ENCODE peak calls at places on chromosomes 12 and 14, in nine cellular contexts. F is A549; L is mucosa of descending colon; T is nephron progenitor cell; B is activated B cell treated with CpG ODN at 0.5 μM for 24 hours; G is CD8-positive, alpha-beta T cell; S is AG10803; D is AG09319; K is right atrium auricular region. Z is an unnamed sample.
A peak's percentile ranks its signal among the peaks of the same experiment; 100 is the strongest.

GRCh38 chr12:64110864-64111263 is 111.2 kb downstream of the KICS2 start:
- DNase-seq in F (no peak), L (no peak), T (no peak), B (no peak), G (no peak), S (no peak), D (no peak), K (no peak), Z (no peak)

GRCh38 chr14:99240512-99241313 is 31.3 kb downstream of the BCL11B start:
- DNase-seq in F (no peak), L (no peak), T (no peak), B (no peak), G (no peak), S (no peak), D (no peak), K (no peak), Z (no peak)

GRCh38 chr12:51832708-51833107 is 15.8 kb downstream of the FIGNL2 start:
- DNase-seq in F (no peak), L (no peak), T (no peak), B (no peak), G (no peak), S (no peak), D (no peak), K (no peak), Z (no peak)

GRCh38 chr12:61654698-61655097 is 605.5 kb upstream of the USP15 start:
- DNase-seq in F (peak; percentile 6), L (no peak), T (no peak), B (no peak), G (no peak), S (peak; percentile 0), D (no peak), K (no peak), Z (no peak)

GRCh38 chr12:118052324-118053070 is 8.5 kb downstream of the WSB2 start:
- DNase-seq in F (peak; percentile 96), L (peak; percentile 77), T (no peak), B (no peak), G (no peak), S (peak; percentile 97), D (peak; percentile 75), K (peak; percentile 91), Z (peak; percentile 97)

GRCh38 chr12:47458273-47458672 is 247.6 kb downstream of the RPAP3 start:
- DNase-seq in F (peak; percentile 39), L (no peak), T (no peak), B (no peak), G (no peak), S (no peak), D (no peak), K (no peak), Z (peak; percentile 46)

GRCh38 chr12:122346054-122346453 is 76.4 kb downstream of the CLIP1 start:
- DNase-seq in F (no peak), L (no peak), T (no peak), B (no peak), G (no peak), S (no peak), D (no peak), K (no peak), Z (no peak)

GRCh38 chr12:2432856-2433255 is 361.9 kb upstream of the FKBP4 start:
- DNase-seq in F (no peak), L (no peak), T (no peak), B (no peak), G (no peak), S (no peak), D (no peak), K (no peak), Z (no peak)

GRCh38 chr14:36450550-36450949 is 69.5 kb downstream of the NKX2-1 start:
- DNase-seq in F (peak; percentile 25), L (no peak), T (no peak), B (no peak), G (no peak), S (no peak), D (no peak), K (no peak), Z (no peak)

GRCh38 chr12:55699471-55700055 is 8.1 kb downstream of the ITGA7 start:
- DNase-seq in F (no peak), L (peak; percentile 15), T (no peak), B (no peak), G (no peak), S (no peak), D (no peak), K (no peak), Z (no peak)

GRCh38 chr12:122880668-122881067 is 15.3 kb downstream of the VPS37B start:
- DNase-seq in F (peak; percentile 74), L (peak; percentile 28), T (peak; percentile 39), B (no peak), G (peak; percentile 48), S (peak; percentile 54), D (no peak), K (no peak), Z (no peak)

GRCh38 chr12:6771091-6771495 is 1.2 kb upstream of the LAG3 start:
- DNase-seq in F (no peak), L (no peak), T (no peak), B (no peak), G (no peak), S (no peak), D (no peak), K (no peak), Z (no peak)

GRCh38 chr12:108305520-108305919 is 33.6 kb downstream of the CMKLR1 start:
- DNase-seq in F (no peak), L (peak; percentile 64), T (no peak), B (no peak), G (no peak), S (peak; percentile 95), D (peak; percentile 75), K (peak; percentile 95), Z (peak; percentile 63)

GRCh38 chr12:111775205-111776193 is 8.8 kb downstream of the ALDH2 start:
- DNase-seq in F (peak; percentile 82), L (peak; percentile 88), T (peak; percentile 26), B (peak; percentile 75), G (no peak), S (no peak), D (peak; percentile 90), K (peak; percentile 94), Z (peak; percentile 26)

GRCh38 chr14:68230941-68231717 is 411.6 kb downstream of the RAD51B start:
- DNase-seq in F (peak; percentile 59), L (no peak), T (no peak), B (no peak), G (no peak), S (peak; percentile 59), D (no peak), K (no peak), Z (no peak)

GRCh38 chr12:49703647-49704137 is 3.5 kb downstream of the FMNL3 start:
- DNase-seq in F (no peak), L (no peak), T (no peak), B (no peak), G (peak; percentile 49), S (peak; percentile 53), D (no peak), K (no peak), Z (no peak)

GRCh38 chr12:102948941-102949352 is 8.5 kb upstream of the ASCL1 start:
- DNase-seq in F (peak; percentile 46), L (peak; percentile 58), T (peak; percentile 85), B (peak; percentile 51), G (peak; percentile 70), S (peak; percentile 24), D (peak; percentile 11), K (no peak), Z (peak; percentile 27)

GRCh38 chr12:132138941-132139871 is 4.9 kb downstream of the DDX51 start:
- DNase-seq in F (no peak), L (no peak), T (no peak), B (no peak), G (no peak), S (no peak), D (no peak), K (no peak), Z (no peak)

GRCh38 chr14:72619071-72619710 is 274.7 kb downstream of the DPF3 start:
- DNase-seq in F (no peak), L (no peak), T (no peak), B (no peak), G (peak; percentile 32), S (no peak), D (no peak), K (no peak), Z (no peak)

GRCh38 chr12:124034297-124034696 is 61.3 kb downstream of the ZNF664 start:
- DNase-seq in F (peak; percentile 40), L (no peak), T (no peak), B (no peak), G (no peak), S (no peak), D (no peak), K (no peak), Z (no peak)
- TF ChIP-seq CTCF in F (no peak), L (no peak), T (no peak), B (no peak), G (no peak), S (no peak), D (no peak), K (no peak), Z (no peak)

DNA sequence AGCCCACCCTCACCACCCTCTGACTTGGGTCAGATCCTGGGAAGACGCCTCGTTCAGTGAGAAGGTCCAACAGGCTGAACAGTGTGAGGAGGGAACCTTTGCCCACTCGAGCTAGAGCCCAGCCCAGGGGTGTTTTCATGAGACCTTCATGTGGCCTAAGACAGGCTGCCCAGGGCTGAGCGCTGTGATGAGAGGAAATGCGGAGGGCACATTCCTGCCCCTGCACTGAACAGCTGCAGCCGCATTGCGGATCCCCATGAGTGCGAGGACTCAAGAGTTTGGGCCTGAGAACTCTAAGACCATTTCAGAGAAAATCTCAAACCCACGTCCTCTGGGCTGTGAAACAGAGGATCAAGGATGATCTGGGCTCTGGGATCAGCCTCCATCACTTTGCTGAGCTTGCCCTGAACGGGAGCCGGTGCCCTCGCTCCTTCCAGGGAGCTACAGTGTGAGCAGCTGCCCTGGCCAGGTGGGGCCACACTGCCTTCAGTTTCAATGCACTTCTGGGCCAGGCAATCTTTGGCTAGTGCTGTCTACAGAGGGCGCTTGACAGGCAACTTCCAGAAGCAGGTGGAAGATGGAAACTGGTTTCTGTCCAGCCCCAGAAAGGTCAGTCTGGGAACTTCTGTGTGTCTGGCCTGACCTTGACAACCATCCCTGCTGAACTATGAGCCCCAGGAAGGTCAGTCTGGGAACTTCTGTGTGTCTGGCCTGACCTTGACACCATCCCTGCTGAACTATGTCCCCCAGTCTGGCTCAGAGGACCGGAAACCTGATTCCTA is 43.5 kb upstream of the P2RX7 start:
- DNase-seq in F (peak; percentile 35), L (peak; percentile 41), T (no peak), B (no peak), G (no peak), S (no peak), D (no peak), K (no peak), Z (no peak)
- TF ChIP-seq CTCF in F (peak; percentile 7), L (no peak), T (no peak), B (no peak), G (no peak), S (no peak), D (no peak), K (no peak), Z (no peak)

DNA sequence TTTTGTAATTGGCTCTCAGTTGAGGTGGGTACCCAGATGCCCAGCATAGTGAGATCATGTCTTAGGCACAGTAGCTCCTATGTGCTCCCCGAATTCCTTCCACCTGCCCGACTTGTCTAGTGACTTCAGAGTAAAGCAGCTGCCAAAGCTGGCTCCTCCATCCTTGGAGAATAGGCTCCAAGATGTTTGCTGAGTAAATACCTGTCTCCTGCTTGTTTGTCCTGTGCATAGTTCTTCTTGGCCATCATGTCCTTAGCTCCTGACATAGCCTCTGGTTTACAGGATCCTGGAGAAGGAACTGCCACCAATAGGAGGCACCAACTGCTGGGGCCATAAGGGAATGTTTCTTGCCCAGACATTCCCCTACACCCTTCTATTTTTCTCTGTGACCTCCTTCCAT is 52.6 kb upstream of the CISTR start:
- DNase-seq in F (peak; percentile 78), L (no peak), T (no peak), B (no peak), G (no peak), S (no peak), D (no peak), K (no peak), Z (no peak)
- TF ChIP-seq CTCF in F (peak; percentile 15), L (no peak), T (no peak), B (no peak), G (no peak), S (no peak), D (no peak), K (no peak), Z (no peak)

GRCh38 chr14:42110167-42110566 is 503.5 kb downstream of the LRFN5 start:
- DNase-seq in F (peak; percentile 66), L (no peak), T (no peak), B (no peak), G (no peak), S (peak; percentile 65), D (peak; percentile 15), K (no peak), Z (peak; percentile 9)
- TF ChIP-seq CTCF in F (peak; percentile 39), L (no peak), T (peak; percentile 27), B (no peak), G (no peak), S (peak; percentile 90), D (peak; percentile 79), K (no peak), Z (peak; percentile 21)